ENCODE peak calls at places on chromosomes 11 and 22, in ten cellular contexts. One of them, this sample, is unnamed.

GRCh38 chr11:225734-226453 is 10.2 kb downstream of the SIRT3 start:
- DNase-seq in coronary artery: no peak
- DNase-seq in activated CD8-positive, alpha-beta T cell treated with anti-CD3 and anti-CD28 coated beads for 36 hours: peak; percentile 51
- DNase-seq in fibroblast of pulmonary artery: peak; percentile 25
- DNase-seq in GM12865: peak; percentile 81
- DNase-seq in fibroblast of lung: peak; percentile 52
- DNase-seq in MCF 10A: peak; percentile 73
- DNase-seq in body of pancreas: no peak
- DNase-seq in epithelial cell of esophagus: peak; percentile 78
- DNase-seq in neural crest cell: no peak
- DNase-seq in this sample: no peak

GRCh38 chr11:44928807-44929206 is 21.9 kb downstream of the TP53I11 start:
- DNase-seq in coronary artery: no peak
- DNase-seq in activated CD8-positive, alpha-beta T cell treated with anti-CD3 and anti-CD28 coated beads for 36 hours: no peak
- DNase-seq in fibroblast of pulmonary artery: no peak
- DNase-seq in GM12865: no peak
- DNase-seq in fibroblast of lung: no peak
- DNase-seq in MCF 10A: no peak
- DNase-seq in body of pancreas: no peak
- DNase-seq in epithelial cell of esophagus: no peak
- DNase-seq in neural crest cell: no peak
- DNase-seq in this sample: no peak

GRCh38 chr11:64711944-64712306 is 11.1 kb downstream of the NRXN2 start:
- DNase-seq in coronary artery: no peak
- DNase-seq in activated CD8-positive, alpha-beta T cell treated with anti-CD3 and anti-CD28 coated beads for 36 hours: no peak
- DNase-seq in fibroblast of pulmonary artery: no peak
- DNase-seq in GM12865: no peak
- DNase-seq in fibroblast of lung: no peak
- DNase-seq in MCF 10A: no peak
- DNase-seq in body of pancreas: no peak
- DNase-seq in epithelial cell of esophagus: no peak
- DNase-seq in neural crest cell: no peak
- DNase-seq in this sample: no peak

GRCh38 chr11:20474176-20474950 is 86.8 kb downstream of the PRMT3 start:
- DNase-seq in coronary artery: no peak
- DNase-seq in activated CD8-positive, alpha-beta T cell treated with anti-CD3 and anti-CD28 coated beads for 36 hours: no peak
- DNase-seq in fibroblast of pulmonary artery: no peak
- DNase-seq in GM12865: no peak
- DNase-seq in fibroblast of lung: no peak
- DNase-seq in MCF 10A: peak; percentile 41
- DNase-seq in body of pancreas: no peak
- DNase-seq in epithelial cell of esophagus: peak; percentile 24
- DNase-seq in neural crest cell: no peak
- DNase-seq in this sample: no peak

GRCh38 chr11:68099474-68100405 is 21.4 kb downstream of the CHKA start:
- DNase-seq in coronary artery: no peak
- DNase-seq in activated CD8-positive, alpha-beta T cell treated with anti-CD3 and anti-CD28 coated beads for 36 hours: peak; percentile 79
- DNase-seq in fibroblast of pulmonary artery: peak; percentile 31
- DNase-seq in GM12865: peak; percentile 66
- DNase-seq in fibroblast of lung: peak; percentile 60
- DNase-seq in MCF 10A: no peak
- DNase-seq in body of pancreas: peak; percentile 96
- DNase-seq in epithelial cell of esophagus: no peak
- DNase-seq in neural crest cell: no peak
- DNase-seq in this sample: no peak

GRCh38 chr11:62370743-62371440 is 33.6 kb downstream of the ASRGL1 start:
- DNase-seq in coronary artery: no peak
- DNase-seq in activated CD8-positive, alpha-beta T cell treated with anti-CD3 and anti-CD28 coated beads for 36 hours: peak; percentile 55
- DNase-seq in fibroblast of pulmonary artery: no peak
- DNase-seq in GM12865: peak; percentile 70
- DNase-seq in fibroblast of lung: no peak
- DNase-seq in MCF 10A: no peak
- DNase-seq in body of pancreas: peak; percentile 59
- DNase-seq in epithelial cell of esophagus: no peak
- DNase-seq in neural crest cell: no peak
- DNase-seq in this sample: no peak

GRCh38 chr11:28767574-28767973 is 659.4 kb downstream of the METTL15 start:
- DNase-seq in coronary artery: no peak
- DNase-seq in activated CD8-positive, alpha-beta T cell treated with anti-CD3 and anti-CD28 coated beads for 36 hours: no peak
- DNase-seq in fibroblast of pulmonary artery: peak; percentile 59
- DNase-seq in GM12865: no peak
- DNase-seq in fibroblast of lung: peak; percentile 93
- DNase-seq in MCF 10A: peak; percentile 16
- DNase-seq in body of pancreas: no peak
- DNase-seq in epithelial cell of esophagus: peak; percentile 63
- DNase-seq in neural crest cell: no peak
- DNase-seq in this sample: no peak

GRCh38 chr22:35299217-35299716 is 427 bp upstream of the TOM1 start:
- DNase-seq in coronary artery: no peak
- DNase-seq in activated CD8-positive, alpha-beta T cell treated with anti-CD3 and anti-CD28 coated beads for 36 hours: no peak
- DNase-seq in fibroblast of pulmonary artery: peak; percentile 14
- DNase-seq in GM12865: no peak
- DNase-seq in fibroblast of lung: peak; percentile 28
- DNase-seq in MCF 10A: peak; percentile 25
- DNase-seq in body of pancreas: peak; percentile 28
- DNase-seq in epithelial cell of esophagus: peak; percentile 16
- DNase-seq in neural crest cell: no peak
- DNase-seq in this sample: no peak

GRCh38 chr22:31206896-31207687 is 5.0 kb upstream of the LIMK2 start:
- DNase-seq in coronary artery: no peak
- DNase-seq in activated CD8-positive, alpha-beta T cell treated with anti-CD3 and anti-CD28 coated beads for 36 hours: peak; percentile 25
- DNase-seq in fibroblast of pulmonary artery: peak; percentile 22
- DNase-seq in GM12865: no peak
- DNase-seq in fibroblast of lung: no peak
- DNase-seq in MCF 10A: peak; percentile 42
- DNase-seq in body of pancreas: peak; percentile 57
- DNase-seq in epithelial cell of esophagus: peak; percentile 96
- DNase-seq in neural crest cell: no peak
- DNase-seq in this sample: peak; percentile 99

GRCh38 chr11:60699282-60699681 is at the start of gene MS4A8:
- DNase-seq in coronary artery: no peak
- DNase-seq in activated CD8-positive, alpha-beta T cell treated with anti-CD3 and anti-CD28 coated beads for 36 hours: no peak
- DNase-seq in fibroblast of pulmonary artery: no peak
- DNase-seq in GM12865: no peak
- DNase-seq in fibroblast of lung: no peak
- DNase-seq in MCF 10A: no peak
- DNase-seq in body of pancreas: peak; percentile 45
- DNase-seq in epithelial cell of esophagus: no peak
- DNase-seq in neural crest cell: no peak
- DNase-seq in this sample: no peak

GRCh38 chr11:32575070-32575469 is 8.6 kb upstream of the EIF3M start:
- DNase-seq in coronary artery: no peak
- DNase-seq in activated CD8-positive, alpha-beta T cell treated with anti-CD3 and anti-CD28 coated beads for 36 hours: no peak
- DNase-seq in fibroblast of pulmonary artery: no peak
- DNase-seq in GM12865: no peak
- DNase-seq in fibroblast of lung: no peak
- DNase-seq in MCF 10A: no peak
- DNase-seq in body of pancreas: no peak
- DNase-seq in epithelial cell of esophagus: no peak
- DNase-seq in neural crest cell: no peak
- DNase-seq in this sample: no peak

GRCh38 chr11:32569313-32569881 is 14.2 kb upstream of the EIF3M start:
- DNase-seq in coronary artery: no peak
- DNase-seq in activated CD8-positive, alpha-beta T cell treated with anti-CD3 and anti-CD28 coated beads for 36 hours: no peak
- DNase-seq in fibroblast of pulmonary artery: no peak
- DNase-seq in GM12865: no peak
- DNase-seq in fibroblast of lung: no peak
- DNase-seq in MCF 10A: no peak
- DNase-seq in body of pancreas: no peak
- DNase-seq in epithelial cell of esophagus: no peak
- DNase-seq in neural crest cell: no peak
- DNase-seq in this sample: no peak

GRCh38 chr11:32574446-32574845 is 9.2 kb upstream of the EIF3M start:
- DNase-seq in coronary artery: no peak
- DNase-seq in activated CD8-positive, alpha-beta T cell treated with anti-CD3 and anti-CD28 coated beads for 36 hours: no peak
- DNase-seq in fibroblast of pulmonary artery: no peak
- DNase-seq in GM12865: no peak
- DNase-seq in fibroblast of lung: no peak
- DNase-seq in MCF 10A: no peak
- DNase-seq in body of pancreas: no peak
- DNase-seq in epithelial cell of esophagus: no peak
- DNase-seq in neural crest cell: no peak
- DNase-seq in this sample: no peak

GRCh38 chr11:32573228-32573627 is 10.4 kb upstream of the EIF3M start:
- DNase-seq in coronary artery: no peak
- DNase-seq in activated CD8-positive, alpha-beta T cell treated with anti-CD3 and anti-CD28 coated beads for 36 hours: no peak
- DNase-seq in fibroblast of pulmonary artery: no peak
- DNase-seq in GM12865: no peak
- DNase-seq in fibroblast of lung: no peak
- DNase-seq in MCF 10A: no peak
- DNase-seq in body of pancreas: no peak
- DNase-seq in epithelial cell of esophagus: no peak
- DNase-seq in neural crest cell: no peak
- DNase-seq in this sample: no peak

GRCh38 chr11:32571039-32571438 is 12.6 kb upstream of the EIF3M start:
- DNase-seq in coronary artery: no peak
- DNase-seq in activated CD8-positive, alpha-beta T cell treated with anti-CD3 and anti-CD28 coated beads for 36 hours: no peak
- DNase-seq in fibroblast of pulmonary artery: no peak
- DNase-seq in GM12865: no peak
- DNase-seq in fibroblast of lung: no peak
- DNase-seq in MCF 10A: no peak
- DNase-seq in body of pancreas: no peak
- DNase-seq in epithelial cell of esophagus: no peak
- DNase-seq in neural crest cell: no peak
- DNase-seq in this sample: no peak
- TF ChIP-seq CTCF in coronary artery: no peak
- TF ChIP-seq CTCF in activated CD8-positive, alpha-beta T cell treated with anti-CD3 and anti-CD28 coated beads for 36 hours: no peak
- TF ChIP-seq CTCF in fibroblast of pulmonary artery: no peak
- TF ChIP-seq CTCF in GM12865: no peak
- TF ChIP-seq CTCF in fibroblast of lung: no peak
- TF ChIP-seq CTCF in MCF 10A: no peak
- TF ChIP-seq CTCF in body of pancreas: no peak
- TF ChIP-seq CTCF in epithelial cell of esophagus: no peak
- TF ChIP-seq CTCF in neural crest cell: no peak
- TF ChIP-seq CTCF in this sample: no peak

DNA sequence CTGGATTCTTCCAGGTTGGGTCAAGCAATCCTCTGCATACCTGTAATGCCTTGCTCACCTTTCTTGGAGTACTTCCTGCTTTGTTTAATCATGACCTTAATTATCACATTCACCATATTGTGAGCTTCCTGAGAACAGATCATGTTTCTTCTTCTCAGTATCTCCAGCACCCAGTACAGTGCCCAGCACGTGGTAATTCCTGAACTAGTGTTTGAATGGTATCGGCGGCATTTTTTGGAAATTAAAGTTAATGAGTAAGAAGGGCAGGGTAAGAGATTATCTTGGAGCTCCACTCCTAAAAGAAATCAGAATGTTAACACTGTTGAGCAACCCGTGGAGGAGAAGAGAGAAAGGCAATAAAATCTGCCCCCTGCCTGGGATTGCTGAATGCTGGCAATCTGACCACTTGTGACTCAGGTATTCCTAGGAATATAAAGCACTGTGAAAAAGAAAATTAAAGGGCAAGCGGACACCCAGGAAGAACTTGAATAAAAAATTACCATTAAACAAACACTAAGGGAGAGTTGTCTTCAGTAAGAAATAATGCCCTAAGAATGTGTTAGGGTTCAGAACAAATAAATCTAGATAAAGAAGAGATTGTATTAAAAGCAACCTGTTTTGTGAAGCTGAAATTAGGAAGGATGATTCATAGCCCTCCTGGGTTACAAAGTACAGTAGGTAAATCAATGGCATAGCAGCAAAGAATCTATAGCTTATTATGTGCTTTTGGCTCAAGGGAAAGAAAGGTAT is 92.9 kb downstream of the PDHX start:
- DNase-seq in coronary artery: no peak
- DNase-seq in activated CD8-positive, alpha-beta T cell treated with anti-CD3 and anti-CD28 coated beads for 36 hours: no peak
- DNase-seq in fibroblast of pulmonary artery: peak; percentile 70
- DNase-seq in GM12865: no peak
- DNase-seq in fibroblast of lung: peak; percentile 87
- DNase-seq in MCF 10A: peak; percentile 94
- DNase-seq in body of pancreas: peak; percentile 64
- DNase-seq in epithelial cell of esophagus: peak; percentile 88
- DNase-seq in neural crest cell: no peak
- DNase-seq in this sample: peak; percentile 74
- TF ChIP-seq CTCF in coronary artery: no peak
- TF ChIP-seq CTCF in activated CD8-positive, alpha-beta T cell treated with anti-CD3 and anti-CD28 coated beads for 36 hours: no peak
- TF ChIP-seq CTCF in fibroblast of pulmonary artery: no peak
- TF ChIP-seq CTCF in GM12865: no peak
- TF ChIP-seq CTCF in fibroblast of lung: no peak
- TF ChIP-seq CTCF in MCF 10A: no peak
- TF ChIP-seq CTCF in body of pancreas: peak; percentile 47
- TF ChIP-seq CTCF in epithelial cell of esophagus: peak; percentile 22
- TF ChIP-seq CTCF in neural crest cell: no peak
- TF ChIP-seq CTCF in this sample: no peak

DNA sequence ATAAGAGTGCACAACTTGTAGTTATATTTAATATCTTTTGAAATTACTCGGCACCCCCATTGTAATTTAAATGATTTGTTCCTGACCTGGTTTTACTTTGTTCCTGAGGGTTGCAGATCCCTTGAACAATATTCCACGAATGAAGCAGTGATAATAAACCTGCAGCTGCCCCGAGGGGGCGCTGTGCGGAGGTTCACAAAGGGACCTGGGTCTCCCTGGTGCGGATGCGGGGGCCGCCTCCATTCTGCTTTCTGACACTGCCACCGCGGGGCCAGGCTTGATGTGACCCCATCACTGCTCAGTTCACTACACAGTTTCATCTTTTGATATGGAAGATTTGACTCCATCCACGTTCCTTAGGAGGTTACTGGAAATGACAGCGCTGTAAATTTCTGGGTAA is 62.9 kb upstream of the PRODH start:
- DNase-seq in coronary artery: no peak
- DNase-seq in activated CD8-positive, alpha-beta T cell treated with anti-CD3 and anti-CD28 coated beads for 36 hours: peak; percentile 62
- DNase-seq in fibroblast of pulmonary artery: no peak
- DNase-seq in GM12865: no peak
- DNase-seq in fibroblast of lung: no peak
- DNase-seq in MCF 10A: peak; percentile 14
- DNase-seq in body of pancreas: no peak
- DNase-seq in epithelial cell of esophagus: no peak
- DNase-seq in neural crest cell: peak; percentile 17
- DNase-seq in this sample: no peak
- TF ChIP-seq CTCF in coronary artery: no peak
- TF ChIP-seq CTCF in activated CD8-positive, alpha-beta T cell treated with anti-CD3 and anti-CD28 coated beads for 36 hours: peak; percentile 44
- TF ChIP-seq CTCF in fibroblast of pulmonary artery: peak; percentile 18
- TF ChIP-seq CTCF in GM12865: peak; percentile 10
- TF ChIP-seq CTCF in fibroblast of lung: no peak
- TF ChIP-seq CTCF in MCF 10A: peak; percentile 12
- TF ChIP-seq CTCF in body of pancreas: no peak
- TF ChIP-seq CTCF in epithelial cell of esophagus: no peak
- TF ChIP-seq CTCF in neural crest cell: peak; percentile 50
- TF ChIP-seq CTCF in this sample: no peak

DNA sequence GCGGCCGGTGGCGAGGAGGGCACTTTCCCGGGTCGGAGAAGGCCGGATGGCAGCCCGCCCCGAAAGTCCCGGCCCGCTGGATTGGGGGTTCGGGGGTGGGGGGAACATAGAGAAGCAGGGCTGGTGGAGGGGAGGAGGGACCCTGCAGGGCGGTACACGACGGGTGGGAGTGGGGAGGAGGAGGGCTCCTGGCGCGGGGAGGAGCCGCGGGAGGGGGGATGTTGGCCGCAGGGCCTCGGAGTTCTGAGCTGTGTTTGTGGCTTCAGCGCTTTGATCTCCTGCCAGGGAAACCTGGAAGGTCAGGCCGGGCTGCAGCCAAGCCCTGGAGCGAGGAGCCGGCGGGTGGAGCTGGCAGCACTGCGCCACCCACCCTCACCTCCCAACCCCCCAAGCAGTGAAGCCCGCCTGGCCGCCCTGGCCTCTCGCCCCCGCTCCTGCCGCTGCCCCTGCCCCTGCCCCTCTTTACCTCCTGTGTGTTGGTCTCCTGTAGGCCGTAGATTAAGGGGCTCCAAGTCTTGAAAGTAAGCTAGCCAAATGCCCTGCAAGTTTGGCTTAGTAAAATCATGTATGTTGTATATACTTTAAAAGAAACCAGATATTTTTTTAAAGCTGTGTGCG is 30.9 kb downstream of the C22orf31 start:
- DNase-seq in coronary artery: no peak
- DNase-seq in activated CD8-positive, alpha-beta T cell treated with anti-CD3 and anti-CD28 coated beads for 36 hours: peak; percentile 42
- DNase-seq in fibroblast of pulmonary artery: peak; percentile 81
- DNase-seq in GM12865: no peak
- DNase-seq in fibroblast of lung: peak; percentile 94
- DNase-seq in MCF 10A: peak; percentile 91
- DNase-seq in body of pancreas: peak; percentile 94
- DNase-seq in epithelial cell of esophagus: peak; percentile 54
- DNase-seq in neural crest cell: peak; percentile 37
- DNase-seq in this sample: peak; percentile 79
- TF ChIP-seq CTCF in coronary artery: no peak
- TF ChIP-seq CTCF in activated CD8-positive, alpha-beta T cell treated with anti-CD3 and anti-CD28 coated beads for 36 hours: no peak
- TF ChIP-seq CTCF in fibroblast of pulmonary artery: no peak
- TF ChIP-seq CTCF in GM12865: no peak
- TF ChIP-seq CTCF in fibroblast of lung: no peak
- TF ChIP-seq CTCF in MCF 10A: no peak
- TF ChIP-seq CTCF in body of pancreas: no peak
- TF ChIP-seq CTCF in epithelial cell of esophagus: no peak
- TF ChIP-seq CTCF in neural crest cell: no peak
- TF ChIP-seq CTCF in this sample: no peak

This sample was measured in PC-9.